ENCODE peak calls at places on chromosomes 4 and X, in nine cellular contexts. U is breast epithelium; Y is ureter; P is mesothelial cell of epicardium; J is stimulated activated CD8-positive, alpha-beta memory T cell treated with anti-CD3 and anti-CD28 coated beads, Interleukin-7, amount 100 ng/mL, for 1 hour; R is fibroblast of lung; G is NCI-H2029 treated with DMSO at 0.1 percent for 48 hours; H is NCI-H345; T is HCEC 1CT. K is an unnamed sample.
A peak's percentile ranks its signal among the peaks of the same experiment; 100 is the strongest.

GRCh38 chr4:27398911-27399310 is 538.3 kb downstream of the STIM2 start:
- DNase-seq in G (no peak), J (no peak), R (peak; percentile 54), H (no peak), Y (no peak), T (no peak), P (no peak), U (no peak), K (no peak)

GRCh38 chrX:40573763-40574162 is 7.0 kb upstream of the ATP6AP2 start:
- DNase-seq in Y (no peak), G (no peak), T (peak; percentile 27), P (no peak), U (no peak), R (no peak), H (no peak), J (no peak), K (no peak)

GRCh38 chr4:181650033-181650825 is 593.0 kb upstream of the TENM3 start:
- DNase-seq in Y (no peak), P (no peak), U (no peak), G (no peak), R (peak; percentile 70), J (no peak), T (peak; percentile 2), H (no peak), K (no peak)

GRCh38 chrX:140360284-140360683 is 144.6 kb downstream of the SOX3 start:
- DNase-seq in G (no peak), Y (no peak), U (no peak), R (no peak), H (no peak), T (no peak), P (no peak), J (no peak), K (no peak)

GRCh38 chr4:8747896-8748575 is 123.6 kb downstream of the HMX1 start:
- DNase-seq in R (no peak), U (peak; percentile 39), P (peak; percentile 3), Y (no peak), J (no peak), T (no peak), H (no peak), G (no peak), K (no peak)

GRCh38 chr4:109820563-109820962 is 5.0 kb downstream of the GAR1 start:
- DNase-seq in P (no peak), G (no peak), R (peak; percentile 41), U (no peak), T (no peak), J (no peak), Y (no peak), H (no peak), K (no peak)

GRCh38 chr4:112704991-112705845 is 68.3 kb downstream of the LARP7 start:
- DNase-seq in P (peak; percentile 47), R (peak; percentile 71), J (no peak), U (peak; percentile 57), T (peak; percentile 16), G (no peak), Y (no peak), H (peak; percentile 35), K (peak; percentile 18)

GRCh38 chr4:98959411-98959810 is 30.5 kb upstream of the EIF4E start:
- DNase-seq in H (no peak), Y (no peak), G (no peak), P (no peak), U (no peak), R (no peak), T (no peak), J (no peak), K (no peak)

GRCh38 chr4:165461176-165461835 is 82.5 kb downstream of the CPE start:
- DNase-seq in T (peak; percentile 53), G (no peak), Y (no peak), H (no peak), R (peak; percentile 96), U (no peak), P (no peak), J (no peak), K (no peak)

GRCh38 chr4:39181520-39181904 is 817 bp upstream of the WDR19 start:
- DNase-seq in J (no peak), Y (no peak), H (no peak), G (no peak), U (no peak), T (no peak), P (no peak), R (no peak), K (peak; percentile 57)

GRCh38 chr4:17694552-17694951 is 80.1 kb downstream of the MED28 start:
- DNase-seq in Y (no peak), U (no peak), J (no peak), R (no peak), H (no peak), G (no peak), P (no peak), T (no peak), K (no peak)

GRCh38 chr4:1463088-1463926 is 57.1 kb upstream of the NKX1-1 start:
- DNase-seq in G (no peak), P (no peak), R (peak; percentile 7), U (peak; percentile 12), T (no peak), H (no peak), Y (peak; percentile 38), J (no peak), K (no peak)

GRCh38 chr4:6501171-6501570 is 28.8 kb upstream of the PPP2R2C start:
- DNase-seq in T (no peak), R (no peak), J (no peak), P (no peak), G (no peak), U (peak; percentile 3), H (no peak), Y (no peak), K (no peak)

GRCh38 chr4:38529189-38530115 is 134.5 kb upstream of the KLF3 start:
- DNase-seq in H (peak; percentile 65), T (no peak), G (peak; percentile 88), Y (peak; percentile 85), J (no peak), R (no peak), U (no peak), P (no peak), K (peak; percentile 68)

GRCh38 chr4:153294631-153295030 is 49.9 kb upstream of the MND1 start:
- DNase-seq in Y (no peak), U (no peak), J (no peak), H (no peak), R (peak; percentile 35), T (no peak), G (no peak), P (no peak), K (no peak)

GRCh38 chr4:2934077-2934812 is 29.0 kb downstream of the NOP14 start:
- DNase-seq in R (peak; percentile 48), H (no peak), G (no peak), Y (peak; percentile 75), U (peak; percentile 75), T (no peak), J (no peak), P (peak; percentile 35), K (no peak)

GRCh38 chr4:7546152-7546808 is 111.5 kb upstream of the PSAPL1 start:
- DNase-seq in P (no peak), U (no peak), T (no peak), H (no peak), R (no peak), G (no peak), Y (no peak), J (no peak), K (no peak)